ENCODE peak calls at places on chromosomes 13 and 19, in seven cellular contexts. Y is choroid plexus epithelial cell, A is HCT116, P is uterus, N is ascending aorta, E is cardiac fibroblast, F is colonic mucosa. Q is an unnamed sample.

GRCh38 chr19:6238643-6239281 is 41.0 kb downstream of the MLLT1 start:
- DNase-seq in Y (peak; percentile 58), A (no peak), P (peak; percentile 78), N (no peak), E (peak; percentile 33), F (no peak), Q (peak; percentile 39)

GRCh38 chr19:52028780-52029123 is 573 bp upstream of the ZNF614 start:
- DNase-seq in Y (no peak), A (no peak), P (no peak), N (no peak), E (no peak), F (no peak), Q (no peak)

GRCh38 chr19:5718579-5719273 is 1.2 kb downstream of the LONP1 start:
- DNase-seq in Y (peak; percentile 93), A (peak; percentile 50), P (no peak), N (no peak), E (peak; percentile 89), F (no peak), Q (peak; percentile 78)

GRCh38 chr19:31499281-31499680 is 150.0 kb upstream of the TSHZ3 start:
- DNase-seq in Y (no peak), A (no peak), P (no peak), N (peak; percentile 33), E (no peak), F (no peak), Q (no peak)

GRCh38 chr19:45471116-45471865 is 3.5 kb downstream of the FOSB start:
- DNase-seq in Y (no peak), A (no peak), P (no peak), N (peak; percentile 71), E (no peak), F (no peak), Q (no peak)

GRCh38 chr19:43589680-43590079 is 6.3 kb downstream of the IRGQ start:
- DNase-seq in Y (no peak), A (no peak), P (no peak), N (no peak), E (no peak), F (no peak), Q (no peak)

GRCh38 chr19:21677696-21678418 is 89.5 kb downstream of the ZNF100 start:
- DNase-seq in Y (no peak), A (no peak), P (no peak), N (no peak), E (no peak), F (no peak), Q (no peak)

GRCh38 chr19:20858218-20858617 is 64.8 kb upstream of the ZNF85 start:
- DNase-seq in Y (no peak), A (no peak), P (no peak), N (no peak), E (no peak), F (no peak), Q (no peak)

GRCh38 chr19:13018037-13018914 is 23.0 kb downstream of the NFIX start:
- DNase-seq in Y (no peak), A (no peak), P (peak; percentile 84), N (no peak), E (no peak), F (no peak), Q (no peak)

GRCh38 chr13:30808600-30808999 is 73.3 kb downstream of the ALOX5AP start:
- DNase-seq in Y (peak; percentile 32), A (no peak), P (no peak), N (no peak), E (peak; percentile 54), F (no peak), Q (no peak)

GRCh38 chr13:75226092-75226491 is 255.9 kb downstream of the TBC1D4 start:
- DNase-seq in Y (no peak), A (peak; percentile 8), P (no peak), N (no peak), E (no peak), F (no peak), Q (peak; percentile 86)

GRCh38 chr19:54324071-54324470 is 11.1 kb upstream of the LILRA5 start:
- DNase-seq in Y (no peak), A (no peak), P (no peak), N (no peak), E (no peak), F (no peak), Q (no peak)

GRCh38 chr19:41324921-41325639 is 15.1 kb downstream of the CCDC97 start:
- DNase-seq in Y (peak; percentile 82), A (no peak), P (peak; percentile 80), N (peak; percentile 88), E (peak; percentile 90), F (peak; percentile 50), Q (peak; percentile 85)

GRCh38 chr13:75151081-75151643 is 330.8 kb downstream of the TBC1D4 start:
- DNase-seq in Y (peak; percentile 91), A (no peak), P (no peak), N (no peak), E (peak; percentile 78), F (no peak), Q (no peak)

GRCh38 chr19:31135841-31136240 is 213.4 kb downstream of the TSHZ3 start:
- DNase-seq in Y (peak; percentile 62), A (no peak), P (no peak), N (no peak), E (peak; percentile 75), F (no peak), Q (peak; percentile 94)

GRCh38 chr19:38551450-38551813 is 66.3 kb downstream of the MAP4K1 start:
- DNase-seq in Y (no peak), A (no peak), P (no peak), N (no peak), E (no peak), F (no peak), Q (no peak)

GRCh38 chr13:32330438-32330837 is 15.1 kb downstream of the BRCA2 start:
- DNase-seq in Y (peak; percentile 59), A (no peak), P (no peak), N (no peak), E (peak; percentile 94), F (no peak), Q (peak; percentile 94)

GRCh38 chr19:10289836-10290438 is at the start of gene ICAM5:
- DNase-seq in Y (peak; percentile 48), A (peak; percentile 57), P (no peak), N (no peak), E (no peak), F (no peak), Q (peak; percentile 27)

GRCh38 chr19:39154626-39155100 is 29.1 kb downstream of the PAK4 start:
- DNase-seq in Y (peak; percentile 18), A (peak; percentile 38), P (no peak), N (no peak), E (no peak), F (peak; percentile 78), Q (peak; percentile 74)

GRCh38 chr13:42548731-42549554 is 25.0 kb upstream of the TNFSF11 start:
- DNase-seq in Y (peak; percentile 93), A (no peak), P (no peak), N (peak; percentile 66), E (peak; percentile 27), F (no peak), Q (no peak)

GRCh38 chr13:106096661-106097092 is 438.8 kb downstream of the EFNB2 start:
- DNase-seq in Y (no peak), A (peak; percentile 86), P (no peak), N (no peak), E (no peak), F (no peak), Q (peak; percentile 76)

GRCh38 chr19:5321851-5322681 is 18.5 kb downstream of the PTPRS start:
- DNase-seq in Y (no peak), A (no peak), P (no peak), N (no peak), E (no peak), F (peak; percentile 18), Q (no peak)

GRCh38 chr13:113623491-113624234 is 34.3 kb downstream of the ATP4B start:
- DNase-seq in Y (no peak), A (no peak), P (no peak), N (no peak), E (peak; percentile 15), F (no peak), Q (no peak)

GRCh38 chr13:24672141-24673132 is 7.8 kb upstream of the ATP12A start:
- DNase-seq in Y (no peak), A (no peak), P (no peak), N (no peak), E (peak; percentile 7), F (no peak), Q (no peak)
- TF ChIP-seq CTCF in Y (no peak), A (no peak), P (no peak), N (no peak), E (no peak), F (no peak), Q (no peak)

DNA sequence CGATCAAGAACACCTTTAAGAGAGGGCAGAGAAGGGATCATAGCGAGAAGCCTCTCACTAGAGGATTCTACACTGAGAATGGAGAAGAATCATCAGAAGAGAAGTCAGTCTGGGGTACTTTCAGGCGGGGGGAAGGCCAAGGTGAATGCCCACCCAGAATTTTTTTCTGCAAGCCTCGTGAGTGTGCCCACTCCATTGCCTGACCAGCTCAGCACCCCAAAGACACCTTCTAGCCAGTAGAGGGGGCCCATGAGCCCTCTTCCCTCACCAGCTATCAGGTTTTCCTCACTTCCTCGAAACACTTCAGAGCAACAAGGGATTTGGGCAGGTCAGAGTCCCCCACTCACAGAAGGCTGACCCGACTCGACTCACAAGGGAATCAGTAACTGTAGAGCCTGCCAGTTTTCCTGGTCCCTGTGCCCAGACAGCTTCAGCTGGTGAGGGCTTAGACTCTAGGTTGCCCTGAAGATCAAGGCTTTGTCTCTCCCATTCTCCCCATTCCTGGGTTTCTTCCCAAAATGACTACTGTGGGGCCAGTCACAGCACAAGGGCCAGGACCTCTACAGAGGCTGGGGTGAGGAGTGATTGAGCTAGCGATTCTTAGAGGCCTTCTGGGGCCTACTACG is 18.4 kb downstream of the NLRP13 start:
- DNase-seq in Y (no peak), A (peak; percentile 13), P (no peak), N (no peak), E (no peak), F (no peak), Q (no peak)
- TF ChIP-seq CTCF in Y (no peak), A (peak; percentile 38), P (no peak), N (no peak), E (peak; percentile 8), F (no peak), Q (no peak)

GRCh38 chr19:35870798-35871197 is 2.4 kb downstream of the APLP1 start:
- DNase-seq in Y (no peak), A (no peak), P (no peak), N (no peak), E (no peak), F (no peak), Q (no peak)
- TF ChIP-seq CTCF in Y (no peak), A (no peak), P (no peak), N (no peak), E (no peak), F (no peak), Q (no peak)

GRCh38 chr19:16836906-16837362 is 7.7 kb downstream of the SIN3B start:
- DNase-seq in Y (peak; percentile 14), A (no peak), P (no peak), N (no peak), E (no peak), F (no peak), Q (no peak)

GRCh38 chr19:16834747-16835146 is 5.5 kb downstream of the SIN3B start:
- DNase-seq in Y (no peak), A (no peak), P (no peak), N (no peak), E (peak; percentile 59), F (no peak), Q (peak; percentile 72)

GRCh38 chr19:16831531-16831930 is 2.3 kb downstream of the SIN3B start:
- DNase-seq in Y (no peak), A (no peak), P (no peak), N (no peak), E (no peak), F (no peak), Q (no peak)

GRCh38 chr19:16841391-16841926 is 12.3 kb downstream of the SIN3B start:
- DNase-seq in Y (no peak), A (no peak), P (no peak), N (no peak), E (no peak), F (no peak), Q (no peak)

GRCh38 chr19:16836115-16836905 is 7.1 kb downstream of the SIN3B start:
- DNase-seq in Y (peak; percentile 61), A (no peak), P (peak; percentile 35), N (no peak), E (peak; percentile 26), F (no peak), Q (peak; percentile 22)
- TF ChIP-seq CTCF in Y (peak; percentile 49), A (no peak), P (peak; percentile 30), N (no peak), E (no peak), F (no peak), Q (no peak)